ENCODE peak calls at places on chromosomes 3 and 15, in seven cellular contexts. One of them, this sample, is unnamed.

GRCh38 chr15:70669006-70669602 is 94.3 kb downstream of the UACA start:
- DNase-seq in esophagus muscularis mucosa: no peak
- DNase-seq in gastrocnemius medialis: no peak
- DNase-seq in breast epithelium: no peak
- DNase-seq in uterus: no peak
- DNase-seq in endothelial cell of umbilical vein: no peak
- DNase-seq in thyroid gland: no peak
- DNase-seq in this sample: no peak

GRCh38 chr3:123449092-123449985 is 449 bp upstream of the ADCY5 start:
- DNase-seq in esophagus muscularis mucosa: no peak
- DNase-seq in gastrocnemius medialis: no peak
- DNase-seq in breast epithelium: no peak
- DNase-seq in uterus: peak
- DNase-seq in endothelial cell of umbilical vein: peak
- DNase-seq in thyroid gland: peak
- DNase-seq in this sample: peak

GRCh38 chr3:72388644-72389043 is 459.6 kb downstream of the SHQ1 start:
- DNase-seq in esophagus muscularis mucosa: no peak
- DNase-seq in gastrocnemius medialis: no peak
- DNase-seq in breast epithelium: no peak
- DNase-seq in uterus: no peak
- DNase-seq in endothelial cell of umbilical vein: no peak
- DNase-seq in thyroid gland: no peak
- DNase-seq in this sample: no peak

GRCh38 chr15:22265056-22265945 is 185.0 kb downstream of the OR4M2 start:
- DNase-seq in esophagus muscularis mucosa: no peak
- DNase-seq in gastrocnemius medialis: no peak
- DNase-seq in breast epithelium: no peak
- DNase-seq in uterus: no peak
- DNase-seq in endothelial cell of umbilical vein: no peak
- DNase-seq in thyroid gland: no peak
- DNase-seq in this sample: no peak

GRCh38 chr15:41843571-41843970 is 4.9 kb downstream of the PLA2G4B start:
- DNase-seq in esophagus muscularis mucosa: no peak
- DNase-seq in gastrocnemius medialis: no peak
- DNase-seq in breast epithelium: no peak
- DNase-seq in uterus: no peak
- DNase-seq in endothelial cell of umbilical vein: no peak
- DNase-seq in thyroid gland: no peak
- DNase-seq in this sample: no peak

GRCh38 chr3:186107148-186108105 is 1.5 kb downstream of the ETV5 start:
- DNase-seq in esophagus muscularis mucosa: no peak
- DNase-seq in gastrocnemius medialis: peak
- DNase-seq in breast epithelium: peak
- DNase-seq in uterus: peak
- DNase-seq in endothelial cell of umbilical vein: peak
- DNase-seq in thyroid gland: peak
- DNase-seq in this sample: peak

GRCh38 chr15:26891448-26891881 is 24.6 kb downstream of the GABRA5 start:
- DNase-seq in esophagus muscularis mucosa: peak
- DNase-seq in gastrocnemius medialis: no peak
- DNase-seq in breast epithelium: peak
- DNase-seq in uterus: no peak
- DNase-seq in endothelial cell of umbilical vein: peak
- DNase-seq in thyroid gland: peak
- DNase-seq in this sample: peak

GRCh38 chr3:49199900-49200281 is 28.5 kb downstream of the KLHDC8B start:
- DNase-seq in esophagus muscularis mucosa: no peak
- DNase-seq in gastrocnemius medialis: no peak
- DNase-seq in breast epithelium: no peak
- DNase-seq in uterus: no peak
- DNase-seq in endothelial cell of umbilical vein: no peak
- DNase-seq in thyroid gland: no peak
- DNase-seq in this sample: no peak

GRCh38 chr3:49671291-49672288 is 2.6 kb upstream of the APEH start:
- DNase-seq in esophagus muscularis mucosa: no peak
- DNase-seq in gastrocnemius medialis: peak
- DNase-seq in breast epithelium: peak
- DNase-seq in uterus: peak
- DNase-seq in endothelial cell of umbilical vein: peak
- DNase-seq in thyroid gland: peak
- DNase-seq in this sample: peak

GRCh38 chr3:5004319-5005152 is 25.3 kb downstream of the BHLHE40 start:
- DNase-seq in esophagus muscularis mucosa: no peak
- DNase-seq in gastrocnemius medialis: no peak
- DNase-seq in breast epithelium: no peak
- DNase-seq in uterus: no peak
- DNase-seq in endothelial cell of umbilical vein: no peak
- DNase-seq in thyroid gland: no peak
- DNase-seq in this sample: no peak

DNA sequence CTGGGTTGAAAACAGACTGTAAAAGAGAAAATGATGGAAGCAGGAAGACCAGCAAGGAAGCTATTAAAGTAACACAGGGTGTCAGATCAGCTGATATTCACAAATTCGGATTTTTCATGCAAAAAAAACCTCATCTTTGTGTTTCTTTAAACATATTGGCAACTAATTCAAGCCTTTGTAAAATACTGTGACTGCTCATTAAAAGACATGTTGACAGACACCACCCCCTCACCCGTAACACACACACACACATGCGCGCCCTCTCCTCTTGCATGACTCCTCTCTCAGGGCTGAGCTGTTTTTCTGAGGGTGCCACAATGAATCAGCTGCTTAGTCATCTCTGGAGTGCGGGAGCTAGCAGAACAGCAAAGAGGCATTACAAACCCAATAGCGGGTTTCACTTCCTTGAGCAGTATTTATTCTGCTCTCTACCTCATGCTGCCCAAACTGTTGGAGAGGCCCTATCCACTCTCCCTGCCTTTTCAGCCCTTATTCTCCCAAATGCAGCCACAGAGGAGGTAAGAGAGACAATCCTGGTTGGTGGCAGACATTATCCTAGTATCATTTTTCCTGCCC is 35.8 kb upstream of the CCDC80 start:
- DNase-seq in esophagus muscularis mucosa: no peak
- DNase-seq in gastrocnemius medialis: peak
- DNase-seq in breast epithelium: no peak
- DNase-seq in uterus: peak
- DNase-seq in endothelial cell of umbilical vein: peak
- DNase-seq in thyroid gland: peak
- DNase-seq in this sample: no peak
- H3K4me3 ChIP-seq in esophagus muscularis mucosa: no peak
- H3K4me3 ChIP-seq in gastrocnemius medialis: no peak
- H3K4me3 ChIP-seq in breast epithelium: no peak
- H3K4me3 ChIP-seq in uterus: no peak
- H3K4me3 ChIP-seq in endothelial cell of umbilical vein: no peak
- H3K4me3 ChIP-seq in thyroid gland: no peak
- H3K4me3 ChIP-seq in this sample: no peak

GRCh38 chr3:155076888-155077287 is 3.2 kb upstream of the MME start:
- DNase-seq in esophagus muscularis mucosa: no peak
- DNase-seq in gastrocnemius medialis: no peak
- DNase-seq in breast epithelium: no peak
- DNase-seq in uterus: no peak
- DNase-seq in endothelial cell of umbilical vein: no peak
- DNase-seq in thyroid gland: no peak
- DNase-seq in this sample: no peak

GRCh38 chr3:155083313-155083905 is 3.3 kb downstream of the MME start:
- DNase-seq in esophagus muscularis mucosa: no peak
- DNase-seq in gastrocnemius medialis: no peak
- DNase-seq in breast epithelium: no peak
- DNase-seq in uterus: no peak
- DNase-seq in endothelial cell of umbilical vein: no peak
- DNase-seq in thyroid gland: no peak
- DNase-seq in this sample: no peak

GRCh38 chr3:155080692-155081091 is 573 bp downstream of the MME start:
- DNase-seq in esophagus muscularis mucosa: no peak
- DNase-seq in gastrocnemius medialis: no peak
- DNase-seq in breast epithelium: no peak
- DNase-seq in uterus: no peak
- DNase-seq in endothelial cell of umbilical vein: peak
- DNase-seq in thyroid gland: no peak
- DNase-seq in this sample: no peak

GRCh38 chr3:155078959-155079794 is 942 bp upstream of the MME start:
- DNase-seq in esophagus muscularis mucosa: no peak
- DNase-seq in gastrocnemius medialis: no peak
- DNase-seq in breast epithelium: no peak
- DNase-seq in uterus: no peak
- DNase-seq in endothelial cell of umbilical vein: peak
- DNase-seq in thyroid gland: no peak
- DNase-seq in this sample: no peak

DNA sequence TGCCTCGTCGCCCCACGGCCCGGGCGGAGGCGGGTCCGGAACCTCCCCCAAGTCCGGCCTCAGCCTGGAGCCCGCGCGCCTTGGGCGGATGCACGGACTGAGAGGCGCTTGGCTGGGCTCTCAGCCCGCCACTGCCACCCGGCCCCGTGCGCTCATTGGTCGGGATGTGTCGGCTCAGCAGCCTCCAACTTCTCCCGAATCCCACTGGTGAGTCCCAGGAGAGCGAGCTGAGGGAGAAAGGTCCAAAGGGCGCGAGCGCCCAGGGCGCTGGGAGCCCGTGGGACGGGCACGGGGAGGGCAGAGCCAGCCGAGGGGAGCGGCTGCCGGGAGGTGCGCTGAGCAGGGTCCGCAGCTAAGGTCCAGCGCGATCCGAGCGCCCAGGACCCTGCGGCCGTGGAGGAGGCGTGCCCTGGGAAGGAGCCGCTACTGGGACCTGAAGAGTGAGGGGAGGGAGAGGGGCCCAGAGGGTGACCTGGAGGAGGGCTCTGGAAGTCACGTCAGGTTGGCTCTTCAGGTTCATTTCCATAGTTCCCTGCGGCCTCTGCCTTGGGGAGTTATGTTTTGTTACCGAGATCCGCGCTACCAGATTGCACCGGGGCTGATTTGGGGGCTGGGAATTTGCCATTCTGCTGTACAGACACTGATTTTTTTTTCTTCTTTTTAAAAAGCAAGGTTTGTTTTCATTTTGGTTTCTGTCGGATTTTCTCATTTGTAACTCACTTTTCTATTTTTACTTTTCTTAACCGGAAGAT is at the start of gene MME:
- DNase-seq in esophagus muscularis mucosa: no peak
- DNase-seq in gastrocnemius medialis: peak
- DNase-seq in breast epithelium: no peak
- DNase-seq in uterus: no peak
- DNase-seq in endothelial cell of umbilical vein: peak
- DNase-seq in thyroid gland: peak
- DNase-seq in this sample: no peak
- TF ChIP-seq POLR2A in esophagus muscularis mucosa: no peak
- TF ChIP-seq POLR2A in gastrocnemius medialis: peak
- TF ChIP-seq POLR2A in breast epithelium: no peak
- TF ChIP-seq POLR2A in uterus: no peak
- TF ChIP-seq POLR2A in endothelial cell of umbilical vein: no peak
- TF ChIP-seq POLR2A in thyroid gland: no peak
- TF ChIP-seq POLR2A in this sample: no peak

GRCh38 chr15:54387808-54388207 is 409.6 kb downstream of the UNC13C start:
- DNase-seq in esophagus muscularis mucosa: no peak
- DNase-seq in gastrocnemius medialis: no peak
- DNase-seq in breast epithelium: no peak
- DNase-seq in uterus: no peak
- DNase-seq in endothelial cell of umbilical vein: no peak
- DNase-seq in thyroid gland: no peak
- DNase-seq in this sample: no peak
- H3K27ac ChIP-seq in esophagus muscularis mucosa: no peak
- H3K27ac ChIP-seq in gastrocnemius medialis: no peak
- H3K27ac ChIP-seq in breast epithelium: no peak
- H3K27ac ChIP-seq in uterus: no peak
- H3K27ac ChIP-seq in endothelial cell of umbilical vein: no peak
- H3K27ac ChIP-seq in thyroid gland: no peak
- H3K27ac ChIP-seq in this sample: no peak

DNA sequence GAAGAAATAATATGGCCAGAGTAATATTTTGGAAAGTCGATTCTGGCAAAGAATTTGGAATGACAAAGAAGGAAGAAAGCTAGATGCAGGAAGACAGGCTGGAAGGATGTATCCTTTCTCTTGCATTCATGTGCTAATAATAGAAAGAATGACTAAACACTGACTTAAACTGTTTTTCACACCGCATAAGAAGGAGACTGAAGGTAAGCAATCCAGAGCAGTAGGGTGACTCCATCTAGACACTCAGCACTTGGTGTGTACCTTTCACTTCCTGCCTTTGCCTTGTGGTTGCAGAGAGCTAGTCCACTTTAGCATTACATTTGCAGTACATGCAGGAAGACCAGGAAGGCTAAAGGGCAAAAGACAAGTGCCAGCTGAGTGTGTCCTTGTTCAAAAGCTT is 234.6 kb downstream of the RBMS3 start:
- DNase-seq in esophagus muscularis mucosa: no peak
- DNase-seq in gastrocnemius medialis: no peak
- DNase-seq in breast epithelium: no peak
- DNase-seq in uterus: no peak
- DNase-seq in endothelial cell of umbilical vein: peak
- DNase-seq in thyroid gland: no peak
- DNase-seq in this sample: no peak
- H3K4me3 ChIP-seq in esophagus muscularis mucosa: no peak
- H3K4me3 ChIP-seq in gastrocnemius medialis: no peak
- H3K4me3 ChIP-seq in breast epithelium: no peak
- H3K4me3 ChIP-seq in uterus: no peak
- H3K4me3 ChIP-seq in endothelial cell of umbilical vein: no peak
- H3K4me3 ChIP-seq in thyroid gland: no peak
- H3K4me3 ChIP-seq in this sample: no peak

DNA sequence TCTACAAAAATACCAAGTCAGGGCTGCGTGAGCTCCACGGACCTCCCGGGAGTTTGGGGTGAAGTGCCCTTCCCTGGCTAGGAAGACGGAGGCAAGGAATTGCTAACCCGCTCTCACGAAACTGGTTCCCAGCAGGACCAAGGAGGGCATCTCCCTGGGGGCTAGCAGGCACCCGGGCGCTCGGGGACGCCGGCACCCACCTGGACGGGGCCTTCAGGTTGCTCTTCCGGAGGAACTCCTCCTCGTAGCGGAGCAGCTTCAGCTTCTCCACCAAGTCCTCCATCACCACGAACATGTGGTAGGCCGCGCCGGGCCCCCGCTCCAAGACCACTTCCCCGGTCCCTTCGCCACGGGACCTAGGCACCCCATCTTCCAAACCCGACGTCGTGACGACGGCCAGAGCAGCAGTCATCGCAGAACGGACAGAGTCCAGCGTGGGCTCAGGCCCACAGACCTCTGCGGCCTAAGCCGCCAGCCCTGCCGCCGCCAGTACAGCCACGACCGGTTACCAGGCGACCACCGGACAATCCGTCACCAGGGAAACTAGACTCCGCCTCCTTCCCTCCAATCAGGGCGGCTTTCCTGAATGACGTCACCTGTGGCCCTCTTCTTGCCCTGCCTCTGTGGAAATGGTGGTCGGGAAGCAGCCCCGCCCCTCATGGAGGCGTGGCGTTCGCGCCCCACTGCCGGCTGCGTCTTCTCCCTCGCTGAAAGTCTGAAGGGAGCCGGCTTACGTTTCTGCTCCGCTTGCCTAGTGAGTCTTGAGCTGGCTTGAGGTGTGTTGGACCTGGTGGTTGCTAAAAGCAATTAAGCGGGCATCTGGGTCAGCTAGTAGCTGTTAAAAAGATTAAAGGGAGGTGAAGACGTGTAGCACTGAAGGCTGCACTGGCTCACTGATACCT is at the start of gene IFT57:
- DNase-seq in esophagus muscularis mucosa: peak
- DNase-seq in gastrocnemius medialis: peak
- DNase-seq in breast epithelium: peak
- DNase-seq in uterus: peak
- DNase-seq in endothelial cell of umbilical vein: peak
- DNase-seq in thyroid gland: peak
- DNase-seq in this sample: peak
- TF ChIP-seq POLR2A in esophagus muscularis mucosa: peak
- TF ChIP-seq POLR2A in gastrocnemius medialis: peak
- TF ChIP-seq POLR2A in breast epithelium: peak
- TF ChIP-seq POLR2A in uterus: peak
- TF ChIP-seq POLR2A in endothelial cell of umbilical vein: peak
- TF ChIP-seq POLR2A in thyroid gland: no peak
- TF ChIP-seq POLR2A in this sample: peak